ENCODE peak calls at places on chromosomes 6 and 20, in five cellular contexts. T is aorta, A is Karpas-422, F is astrocyte of the spinal cord, S is A549. B is an unnamed sample.

GRCh38 chr6:35377002-35377401 is 34.6 kb downstream of the PPARD start:
- DNase-seq in T (no peak), A (no peak), F (no peak), S (no peak), B (peak)

GRCh38 chr20:56520180-56520579 is 4.4 kb upstream of the FAM209A start:
- DNase-seq in T (no peak), A (no peak), F (no peak), S (no peak), B (no peak)

GRCh38 chr6:152272486-152272885 is 364.7 kb downstream of the SYNE1 start:
- DNase-seq in T (no peak), A (no peak), F (no peak), S (no peak), B (no peak)

GRCh38 chr20:43304598-43304997 is 114.9 kb upstream of the PTPRT start:
- DNase-seq in T (no peak), A (no peak), F (no peak), S (no peak), B (no peak)

GRCh38 chr6:130500693-130501092 is 134.9 kb downstream of the TMEM200A start:
- DNase-seq in T (no peak), A (no peak), F (peak), S (no peak), B (no peak)

GRCh38 chr6:105564503-105564902 is 161.6 kb upstream of the PREP start:
- DNase-seq in T (no peak), A (no peak), F (no peak), S (no peak), B (no peak)

GRCh38 chr20:46681032-46681854 is 8.0 kb downstream of the TP53RK start:
- DNase-seq in T (no peak), A (peak), F (peak), S (peak), B (peak)

GRCh38 chr6:78909391-78909790 is 42.0 kb downstream of the IRAK1BP1 start:
- DNase-seq in T (no peak), A (peak), F (no peak), S (no peak), B (no peak)

GRCh38 chr20:64106435-64106961 is 867 bp downstream of the NPBWR2 start:
- DNase-seq in T (peak), A (no peak), F (no peak), S (no peak), B (no peak)

GRCh38 chr6:18263561-18264337 is 581 bp downstream of the DEK start:
- DNase-seq in T (peak), A (peak), F (peak), S (peak), B (peak)

GRCh38 chr6:165478581-165478980 is 169.2 kb upstream of the C6orf118 start:
- DNase-seq in T (no peak), A (no peak), F (no peak), S (no peak), B (no peak)

GRCh38 chr6:17845598-17845997 is 138.9 kb upstream of the NUP153 start:
- DNase-seq in T (no peak), A (no peak), F (no peak), S (no peak), B (no peak)

GRCh38 chr6:116136373-116136772 is 10.4 kb upstream of the COL10A1 start:
- DNase-seq in T (no peak), A (no peak), F (no peak), S (no peak), B (no peak)

GRCh38 chr6:161242779-161243693 is 30.8 kb downstream of the AGPAT4 start:
- DNase-seq in T (no peak), A (no peak), F (peak), S (no peak), B (no peak)

GRCh38 chr6:116616757-116617093 is 446 bp downstream of the RSPH4A start:
- DNase-seq in T (no peak), A (peak), F (no peak), S (peak), B (peak)

GRCh38 chr6:118685823-118686449 is 34.5 kb upstream of the CEP85L start:
- DNase-seq in T (no peak), A (no peak), F (no peak), S (no peak), B (no peak)

GRCh38 chr6:138590796-138591709 is 91.8 kb upstream of the NHSL1 start:
- DNase-seq in T (no peak), A (peak), F (peak), S (peak), B (peak)

GRCh38 chr20:1635291-1635979 is 15.6 kb upstream of the SIRPB1 start:
- DNase-seq in T (no peak), A (no peak), F (no peak), S (no peak), B (no peak)

GRCh38 chr20:19858972-19859371 is 100.9 kb downstream of the RIN2 start:
- DNase-seq in T (no peak), A (no peak), F (peak), S (no peak), B (no peak)

GRCh38 chr6:109240370-109241084 is 141.7 kb downstream of the CD164 start:
- DNase-seq in T (no peak), A (no peak), F (no peak), S (no peak), B (no peak)

GRCh38 chr6:21831531-21832291 is 238.2 kb downstream of the SOX4 start:
- DNase-seq in T (no peak), A (no peak), F (peak), S (no peak), B (no peak)

GRCh38 chr20:18849131-18849530 is 35.5 kb downstream of the SCP2D1 start:
- DNase-seq in T (no peak), A (no peak), F (no peak), S (no peak), B (no peak)

GRCh38 chr6:142802124-142802523 is 142.9 kb downstream of the HIVEP2 start:
- DNase-seq in T (no peak), A (no peak), F (peak), S (peak), B (peak)

GRCh38 chr6:148364056-148364844 is 21.6 kb downstream of the SASH1 start:
- DNase-seq in T (no peak), A (peak), F (peak), S (no peak), B (no peak)

GRCh38 chr6:31007694-31008093 is 2.6 kb upstream of the MUC22 start:
- DNase-seq in T (no peak), A (no peak), F (peak), S (peak), B (peak)

GRCh38 chr6:156977527-156978291 is 200.5 kb downstream of the ARID1B start:
- DNase-seq in T (no peak), A (no peak), F (peak), S (no peak), B (no peak)

GRCh38 chr20:32975698-32976674 is 28.2 kb downstream of the SUN5 start:
- DNase-seq in T (no peak), A (no peak), F (no peak), S (no peak), B (no peak)

GRCh38 chr6:142325111-142325510 is 23.3 kb downstream of the ADGRG6 start:
- DNase-seq in T (no peak), A (no peak), F (no peak), S (no peak), B (no peak)

GRCh38 chr20:29497261-29497671 is 1760.2 kb upstream of the DEFB115 start:
- DNase-seq in T (no peak), A (no peak), F (no peak), S (no peak), B (peak)

GRCh38 chr6:44554901-44555300 is 167.4 kb downstream of the CDC5L start:
- DNase-seq in T (peak), A (no peak), F (no peak), S (no peak), B (no peak)

GRCh38 chr6:130203370-130203769 is 19.4 kb downstream of the SAMD3 start:
- DNase-seq in T (no peak), A (no peak), F (no peak), S (no peak), B (peak)

GRCh38 chr6:139490482-139490881 is 116.0 kb upstream of the CITED2 start:
- DNase-seq in T (no peak), A (peak), F (no peak), S (no peak), B (peak)

GRCh38 chr6:11802886-11803595 is 24.4 kb upstream of the ADTRP start:
- DNase-seq in T (no peak), A (no peak), F (no peak), S (no peak), B (no peak)

GRCh38 chr6:47552319-47552718 is 74.7 kb downstream of the CD2AP start:
- DNase-seq in T (no peak), A (no peak), F (no peak), S (no peak), B (no peak)

GRCh38 chr20:50112512-50113419 is at the start of gene UBE2V1:
- DNase-seq in T (peak), A (peak), F (peak), S (peak), B (peak)

GRCh38 chr20:48139262-48140041 is 354.2 kb upstream of the SULF2 start:
- DNase-seq in T (peak), A (no peak), F (no peak), S (no peak), B (no peak)

GRCh38 chr6:7630792-7631191 is 40.8 kb downstream of the SNRNP48 start:
- DNase-seq in T (no peak), A (no peak), F (no peak), S (no peak), B (no peak)

GRCh38 chr20:38073307-38074010 is 39.9 kb downstream of the RPRD1B start:
- DNase-seq in T (no peak), A (peak), F (peak), S (no peak), B (peak)

GRCh38 chr6:110814488-110815259 is 595 bp downstream of the CDK19 start:
- DNase-seq in T (peak), A (peak), F (peak), S (peak), B (peak)

GRCh38 chr6:13764996-13765395 is 49.4 kb downstream of the MCUR1 start:
- DNase-seq in T (no peak), A (no peak), F (no peak), S (no peak), B (peak)

GRCh38 chr6:13766201-13766634 is 48.1 kb downstream of the MCUR1 start:
- DNase-seq in T (no peak), A (no peak), F (peak), S (no peak), B (no peak)

GRCh38 chr6:13769034-13769654 is 45.2 kb downstream of the MCUR1 start:
- DNase-seq in T (no peak), A (no peak), F (no peak), S (no peak), B (no peak)

GRCh38 chr6:13765570-13765969 is 48.8 kb downstream of the MCUR1 start:
- DNase-seq in T (no peak), A (no peak), F (peak), S (no peak), B (no peak)

GRCh38 chr6:13767121-13767794 is 47.1 kb downstream of the MCUR1 start:
- DNase-seq in T (peak), A (no peak), F (peak), S (no peak), B (peak)
- H3K4me3 ChIP-seq in T (peak), A (no peak), F (peak), S (no peak), B (peak)

DNA sequence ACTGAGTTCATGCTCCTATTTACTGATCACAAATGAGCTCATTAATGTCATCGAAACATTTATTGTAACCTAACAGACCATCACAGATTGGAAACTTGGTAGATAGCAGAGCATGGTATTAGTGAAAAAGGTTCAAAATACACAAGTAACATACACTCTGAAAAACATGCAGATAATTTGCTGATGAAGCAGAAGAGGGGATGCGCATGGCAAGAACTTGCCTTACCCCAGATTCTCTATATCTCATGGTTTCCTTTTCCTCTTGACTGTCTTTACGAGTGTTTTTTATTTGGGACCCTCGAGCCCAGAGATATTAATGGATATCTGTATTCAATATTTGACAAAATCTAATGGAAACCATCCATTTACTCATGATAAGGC is 37.6 kb downstream of the QRSL1 start:
- DNase-seq in T (no peak), A (no peak), F (no peak), S (no peak), B (no peak)
- H3K4me3 ChIP-seq in T (no peak), A (peak), F (no peak), S (no peak), B (no peak)

GRCh38 chr6:154514481-154514880 is 4.0 kb upstream of the CNKSR3 start:
- DNase-seq in T (no peak), A (no peak), F (no peak), S (no peak), B (no peak)

GRCh38 chr6:154518386-154518785 is 7.9 kb upstream of the CNKSR3 start:
- DNase-seq in T (no peak), A (no peak), F (no peak), S (no peak), B (no peak)

GRCh38 chr6:154516276-154516675 is 5.8 kb upstream of the CNKSR3 start:
- DNase-seq in T (no peak), A (no peak), F (no peak), S (no peak), B (no peak)

GRCh38 chr6:154513601-154514320 is 3.3 kb upstream of the CNKSR3 start:
- DNase-seq in T (no peak), A (no peak), F (no peak), S (no peak), B (no peak)

DNA sequence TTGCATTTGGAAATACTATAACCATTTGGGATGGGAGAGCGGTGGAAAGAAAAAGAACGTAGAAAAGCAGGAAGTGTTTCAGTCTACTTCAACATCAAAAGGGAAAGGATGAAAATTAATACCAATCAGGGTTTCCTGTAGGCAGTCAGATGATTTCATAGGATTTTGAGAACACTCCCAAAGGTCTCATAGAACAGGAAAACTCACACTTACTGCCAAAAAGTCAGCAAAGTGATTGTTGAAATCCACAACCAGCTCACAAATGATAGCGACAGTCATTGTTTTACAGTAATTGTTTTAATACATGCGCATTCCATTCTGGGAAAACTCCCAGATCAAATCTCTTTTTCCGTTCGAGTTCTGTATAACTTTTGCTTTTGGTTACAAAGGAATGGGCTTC is 5.3 kb upstream of the CNKSR3 start:
- DNase-seq in T (no peak), A (no peak), F (no peak), S (no peak), B (no peak)
- H3K4me3 ChIP-seq in T (peak), A (no peak), F (no peak), S (no peak), B (no peak)

GRCh38 chr20:59608396-59608795 is 4.1 kb downstream of the PHACTR3 start:
- DNase-seq in T (peak), A (no peak), F (no peak), S (no peak), B (no peak)

GRCh38 chr20:59606566-59606965 is 2.2 kb downstream of the PHACTR3 start:
- DNase-seq in T (peak), A (no peak), F (no peak), S (no peak), B (no peak)

GRCh38 chr20:59603727-59604608 is at the start of gene PHACTR3:
- DNase-seq in T (peak), A (no peak), F (no peak), S (no peak), B (no peak)

GRCh38 chr20:59604770-59605665 is 678 bp downstream of the PHACTR3 start:
- DNase-seq in T (peak), A (no peak), F (no peak), S (no peak), B (no peak)

DNA sequence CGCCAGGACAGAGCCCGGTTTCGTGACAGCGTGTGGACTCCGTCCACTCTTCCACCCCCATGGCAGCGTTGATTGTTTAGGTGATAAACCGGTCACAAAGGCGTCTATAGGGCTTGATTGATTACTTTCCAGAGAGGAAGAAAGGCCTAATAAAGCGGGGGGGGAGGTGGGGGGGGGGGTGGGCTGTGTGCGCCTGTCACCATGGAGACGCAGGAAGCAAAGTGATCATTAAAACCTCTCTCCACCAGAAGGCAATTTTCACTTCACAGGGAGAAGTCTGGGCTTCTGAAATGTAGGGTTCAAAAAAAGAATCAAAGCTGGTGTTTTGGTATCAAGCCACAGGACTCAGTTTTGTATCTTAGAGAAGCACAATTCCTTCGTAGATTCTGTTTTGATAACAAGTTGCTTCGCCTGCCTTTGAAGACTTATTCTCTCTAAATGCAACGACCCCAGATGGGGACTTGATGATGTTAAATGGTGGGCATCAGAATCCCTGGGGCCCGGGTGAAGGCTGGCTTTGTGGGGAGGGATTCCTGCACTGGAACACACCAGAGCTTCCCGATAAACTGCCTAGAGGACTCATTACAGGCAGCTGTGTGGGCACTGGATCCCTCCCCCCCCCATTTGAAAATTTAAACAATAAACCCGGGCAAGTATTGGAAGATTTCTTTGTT is 1.5 kb downstream of the PHACTR3 start:
- DNase-seq in T (peak), A (no peak), F (no peak), S (no peak), B (no peak)
- H3K4me3 ChIP-seq in T (no peak), A (no peak), F (no peak), S (no peak), B (no peak)

GRCh38 chr6:126667728-126668127 is 327.8 kb downstream of the CENPW start:
- DNase-seq in T (no peak), A (no peak), F (no peak), S (no peak), B (no peak)

GRCh38 chr6:126672654-126673053 is 332.7 kb downstream of the CENPW start:
- DNase-seq in T (no peak), A (no peak), F (peak), S (no peak), B (peak)
- H3K4me3 ChIP-seq in T (no peak), A (no peak), F (no peak), S (no peak), B (no peak)

GRCh38 chr6:95094751-95095150 is 482.6 kb upstream of the MANEA start:
- DNase-seq in T (no peak), A (no peak), F (peak), S (no peak), B (no peak)
- H3K4me3 ChIP-seq in T (no peak), A (no peak), F (no peak), S (no peak), B (no peak)

DNA sequence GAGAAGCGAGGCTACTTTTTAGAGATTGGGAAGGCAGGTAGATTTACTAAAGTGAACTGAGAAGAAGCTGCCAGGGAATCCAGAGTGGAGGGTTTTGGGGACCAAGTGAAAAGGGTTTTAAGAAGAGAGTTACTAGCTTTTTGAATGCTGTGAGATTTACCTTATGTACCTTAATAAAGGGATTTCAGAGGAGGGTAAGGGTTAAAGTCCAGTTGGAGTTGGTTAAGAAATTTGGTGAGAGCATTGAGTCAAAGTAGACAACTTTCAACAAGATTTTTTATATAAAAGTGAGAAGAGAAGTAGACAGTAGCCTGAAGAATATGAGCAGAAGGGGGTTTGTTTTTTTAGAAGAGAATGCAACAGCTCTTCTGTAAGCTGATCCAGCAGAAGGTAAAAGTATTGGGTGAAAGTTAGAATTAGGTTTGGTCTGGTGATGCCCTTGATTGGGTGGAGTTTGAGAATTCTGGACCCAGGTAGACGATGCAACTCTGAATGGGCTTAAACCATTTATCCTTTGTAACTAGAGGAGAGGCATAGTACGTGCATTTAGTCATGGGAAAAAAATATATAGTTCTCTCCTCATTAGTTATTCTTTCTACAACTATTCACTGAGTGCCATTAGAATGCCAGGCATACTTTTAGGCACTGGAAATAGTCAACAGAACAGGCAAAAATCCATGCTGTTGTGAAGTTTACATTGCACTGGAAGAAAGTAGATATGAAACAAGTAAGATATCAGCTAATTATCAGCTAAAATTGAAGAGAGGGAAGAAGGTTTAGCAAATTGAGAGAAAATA is 44.8 kb downstream of the ATRN start:
- DNase-seq in T (no peak), A (no peak), F (peak), S (no peak), B (no peak)
- H3K4me3 ChIP-seq in T (no peak), A (no peak), F (no peak), S (no peak), B (no peak)

GRCh38 chr6:6581014-6581413 is 7.5 kb upstream of the LY86 start:
- DNase-seq in T (no peak), A (no peak), F (no peak), S (no peak), B (no peak)
- H3K4me3 ChIP-seq in T (no peak), A (no peak), F (no peak), S (no peak), B (no peak)